ENCODE peak calls at places on chromosome 22, in four cellular contexts. S is neural crest cell, M is AG10803, O is nephron progenitor cell. C is an unnamed sample.

GRCh38 chr22:40567106-40567505 is 69.4 kb downstream of the MRTFA start:
- DNase-seq in S (no peak), M (peak), O (no peak), C (no peak)

GRCh38 chr22:22928666-22929380 is 41.2 kb downstream of the IGLL5 start:
- DNase-seq in S (no peak), M (peak), O (no peak), C (no peak)

GRCh38 chr22:23838686-23839468 is at the start of gene DERL3:
- DNase-seq in S (peak), M (peak), O (peak), C (peak)

GRCh38 chr22:39530692-39531331 is 1.7 kb downstream of the RPS19BP1 start:
- DNase-seq in S (peak), M (peak), O (no peak), C (no peak)

GRCh38 chr22:16601437-16602223 is 9.0 kb upstream of the CCT8L2 start:
- DNase-seq in S (no peak), M (no peak), O (no peak), C (no peak)

GRCh38 chr22:41030891-41031290 is 61.5 kb upstream of the EP300 start:
- DNase-seq in S (no peak), M (peak), O (no peak), C (no peak)

GRCh38 chr22:25960375-25960774 is 208.9 kb upstream of the SEZ6L start:
- DNase-seq in S (no peak), M (no peak), O (no peak), C (no peak)

GRCh38 chr22:47232197-47232596 is 469.7 kb downstream of the TBC1D22A start:
- DNase-seq in S (no peak), M (no peak), O (no peak), C (no peak)

GRCh38 chr22:26768986-26769385 is 111.6 kb downstream of the MIAT start:
- DNase-seq in S (no peak), M (peak), O (no peak), C (no peak)

GRCh38 chr22:46081831-46082210 is 68.5 kb upstream of the PPARA start:
- DNase-seq in S (no peak), M (no peak), O (no peak), C (no peak)

GRCh38 chr22:47373648-47374272 is 611.3 kb downstream of the TBC1D22A start:
- DNase-seq in S (no peak), M (no peak), O (no peak), C (peak)

GRCh38 chr22:17767236-17768065 is 6.8 kb downstream of the BID start:
- DNase-seq in S (no peak), M (no peak), O (no peak), C (no peak)

GRCh38 chr22:30380011-30380410 is 7.2 kb downstream of the RNF215 start:
- DNase-seq in S (no peak), M (no peak), O (no peak), C (no peak)

GRCh38 chr22:42700901-42701300 is 19.8 kb downstream of the A4GALT start:
- DNase-seq in S (no peak), M (no peak), O (no peak), C (no peak)

GRCh38 chr22:46007003-46007847 is 30.3 kb upstream of the WNT7B start:
- DNase-seq in S (no peak), M (peak), O (no peak), C (peak)

GRCh38 chr22:42083119-42083518 is 3.6 kb downstream of the SMDT1 start:
- DNase-seq in S (no peak), M (no peak), O (no peak), C (no peak)

GRCh38 chr22:18023509-18024275 is 669 bp downstream of the MICAL3 start:
- DNase-seq in S (peak), M (peak), O (peak), C (peak)

GRCh38 chr22:41021039-41021654 is 70.0 kb downstream of the RBX1 start:
- DNase-seq in S (no peak), M (no peak), O (peak), C (no peak)

GRCh38 chr22:45441158-45441557 is 27.7 kb downstream of the RIBC2 start:
- DNase-seq in S (peak), M (peak), O (peak), C (no peak)

GRCh38 chr22:31281733-31282132 is 10.6 kb downstream of the PIK3IP1 start:
- DNase-seq in S (no peak), M (no peak), O (no peak), C (no peak)

GRCh38 chr22:46661221-46661851 is 41.1 kb downstream of the GRAMD4 start:
- DNase-seq in S (no peak), M (no peak), O (no peak), C (no peak)

GRCh38 chr22:24926849-24927579 is 19.5 kb downstream of the LHFPL7 start:
- DNase-seq in S (no peak), M (no peak), O (no peak), C (no peak)

GRCh38 chr22:17257578-17257977 is 38.3 kb upstream of the ADA2 start:
- DNase-seq in S (no peak), M (no peak), O (peak), C (no peak)

GRCh38 chr22:30252411-30253204 is 6.0 kb upstream of the LIF start:
- DNase-seq in S (no peak), M (no peak), O (no peak), C (no peak)

GRCh38 chr22:45961679-45962430 is 15.1 kb downstream of the WNT7B start:
- DNase-seq in S (no peak), M (no peak), O (no peak), C (no peak)

GRCh38 chr22:46083383-46084350 is 66.7 kb upstream of the PPARA start:
- DNase-seq in S (no peak), M (no peak), O (no peak), C (peak)

GRCh38 chr22:30290679-30291333 is 1.5 kb upstream of the CASTOR1 start:
- DNase-seq in S (no peak), M (peak), O (no peak), C (no peak)

GRCh38 chr22:50528682-50529415 is 963 bp downstream of the TYMP start:
- DNase-seq in S (no peak), M (no peak), O (no peak), C (no peak)

GRCh38 chr22:23203452-23204124 is 23.3 kb downstream of the BCR start:
- DNase-seq in S (no peak), M (no peak), O (no peak), C (no peak)

GRCh38 chr22:32644252-32645100 is 157.0 kb upstream of the TIMP3 start:
- DNase-seq in S (no peak), M (peak), O (no peak), C (no peak)

GRCh38 chr22:48708558-48709245 is 1119.0 kb downstream of the BRD1 start:
- DNase-seq in S (no peak), M (no peak), O (no peak), C (peak)
- TF ChIP-seq CTCF in S (no peak), M (no peak), O (no peak), C (no peak)

DNA sequence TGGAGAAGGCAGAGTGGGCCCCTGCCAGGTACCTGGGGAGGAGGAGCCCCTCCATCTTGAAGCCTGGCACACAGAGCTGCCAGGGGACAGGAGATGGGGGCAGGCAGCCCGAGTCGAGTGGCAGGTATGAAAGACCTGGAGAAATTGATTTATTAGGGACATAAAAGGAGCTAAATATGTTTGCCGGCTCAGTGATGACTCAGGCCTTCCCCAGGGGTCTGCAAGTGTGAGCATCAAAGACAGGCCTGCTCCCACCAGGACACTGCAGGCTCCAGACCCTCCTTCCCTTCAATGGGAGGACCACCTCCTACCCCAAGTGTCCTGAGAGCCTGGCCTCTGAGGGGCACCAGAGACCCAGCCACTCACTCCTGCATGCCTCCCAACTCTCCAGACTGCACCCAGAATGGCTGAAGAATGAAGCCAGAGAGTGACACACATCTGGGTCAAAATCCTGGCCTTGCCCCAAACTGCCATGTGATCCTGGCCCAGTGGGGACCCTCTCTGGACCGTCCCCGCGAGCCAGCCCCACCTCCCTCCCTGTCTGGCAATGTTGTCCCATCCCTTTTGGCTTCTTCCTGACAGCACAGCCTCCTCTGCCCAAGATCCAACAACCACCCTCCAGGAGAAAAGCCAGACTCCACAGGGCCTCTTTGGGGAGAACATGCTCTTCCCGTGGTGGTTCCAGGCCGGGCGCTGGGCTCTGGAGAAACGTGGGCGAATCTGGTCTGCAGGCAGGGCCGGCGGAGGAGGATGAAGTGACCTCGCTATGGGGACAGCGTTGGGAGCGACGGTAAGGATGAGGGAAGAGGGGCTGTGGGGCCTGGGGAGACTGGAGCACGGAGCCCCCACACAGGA is 36.2 kb downstream of the CYTH4 start:
- DNase-seq in S (no peak), M (no peak), O (no peak), C (no peak)
- TF ChIP-seq CTCF in S (no peak), M (no peak), O (no peak), C (peak)

DNA sequence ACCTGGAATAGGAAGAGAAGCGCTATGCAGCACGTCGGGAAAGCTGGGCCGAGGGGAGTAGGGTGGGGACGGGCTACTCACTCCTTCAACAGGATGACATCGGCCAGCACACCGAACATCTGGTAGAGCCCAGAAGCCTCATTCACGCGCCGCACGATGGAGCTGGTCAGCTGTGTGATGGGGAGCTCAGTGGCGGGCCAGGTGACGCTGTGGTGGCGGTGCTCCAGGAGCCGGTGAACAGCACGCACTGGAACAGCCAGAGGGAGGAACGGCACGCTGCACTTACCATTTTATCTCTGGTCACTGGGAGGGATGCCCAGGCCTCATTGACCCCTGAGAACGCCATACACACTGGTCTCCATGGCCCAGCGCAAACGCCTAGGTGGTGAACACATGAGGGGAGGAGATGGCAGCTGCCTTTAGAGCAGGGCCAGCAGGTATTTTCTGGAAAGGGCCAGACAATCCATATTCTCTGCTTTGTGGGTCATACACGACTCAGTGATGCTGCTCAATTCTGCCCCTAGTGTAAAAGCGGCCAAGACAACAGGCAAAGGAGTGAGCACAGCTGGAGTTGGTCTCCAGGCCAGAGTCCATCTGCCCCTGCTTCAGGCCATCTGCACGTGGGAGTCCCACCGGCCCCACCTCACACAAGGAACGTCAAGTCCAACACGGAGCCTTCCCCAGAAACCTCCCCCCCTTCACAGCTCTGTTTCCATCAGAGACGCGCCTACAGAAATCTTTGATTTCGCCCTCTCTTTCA is 8.8 kb downstream of the FOXRED2 start:
- DNase-seq in S (no peak), M (no peak), O (no peak), C (no peak)
- TF ChIP-seq CTCF in S (no peak), M (no peak), O (no peak), C (peak)

DNA sequence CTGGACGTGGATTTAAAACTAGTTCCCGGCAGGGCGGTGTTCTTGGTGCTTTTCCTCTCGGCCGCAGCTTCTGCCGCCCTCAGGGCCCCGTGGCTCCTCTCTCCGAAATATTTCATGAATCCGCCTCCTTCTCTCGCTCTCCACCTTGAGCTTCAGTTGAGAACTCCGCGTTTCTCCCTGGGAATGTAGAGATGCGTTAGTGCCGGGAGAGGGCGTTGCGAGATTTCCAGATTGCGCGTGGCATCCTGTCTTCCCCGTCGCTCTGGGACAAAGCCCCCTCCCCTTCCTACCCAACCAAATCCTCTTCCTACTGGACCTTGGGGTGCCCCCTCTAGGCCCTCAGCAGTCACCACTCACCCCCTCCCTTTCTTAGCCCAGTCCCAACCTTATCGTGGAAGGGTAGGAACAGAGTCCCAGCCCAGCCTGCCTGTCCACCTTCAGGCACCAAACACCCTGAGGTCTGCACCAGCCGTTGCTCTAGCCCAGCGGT is 15.5 kb upstream of the RAC2 start:
- DNase-seq in S (peak), M (peak), O (peak), C (peak)
- TF ChIP-seq CTCF in S (peak), M (peak), O (peak), C (peak)

GRCh38 chr22:28925916-28926315 is 42.5 kb downstream of the ZNRF3 start:
- DNase-seq in S (no peak), M (no peak), O (no peak), C (peak)
- TF ChIP-seq CTCF in S (no peak), M (no peak), O (no peak), C (no peak)

GRCh38 chr22:19494001-19494560 is 14.4 kb downstream of the CDC45 start:
- DNase-seq in S (no peak), M (no peak), O (no peak), C (no peak)

GRCh38 chr22:19497245-19497644 is 17.5 kb downstream of the CDC45 start:
- DNase-seq in S (no peak), M (peak), O (no peak), C (no peak)

GRCh38 chr22:19496324-19496630 is 16.6 kb downstream of the CDC45 start:
- DNase-seq in S (no peak), M (no peak), O (no peak), C (no peak)

GRCh38 chr22:19494676-19495173 is 15.0 kb downstream of the CDC45 start:
- DNase-seq in S (no peak), M (no peak), O (no peak), C (no peak)

DNA sequence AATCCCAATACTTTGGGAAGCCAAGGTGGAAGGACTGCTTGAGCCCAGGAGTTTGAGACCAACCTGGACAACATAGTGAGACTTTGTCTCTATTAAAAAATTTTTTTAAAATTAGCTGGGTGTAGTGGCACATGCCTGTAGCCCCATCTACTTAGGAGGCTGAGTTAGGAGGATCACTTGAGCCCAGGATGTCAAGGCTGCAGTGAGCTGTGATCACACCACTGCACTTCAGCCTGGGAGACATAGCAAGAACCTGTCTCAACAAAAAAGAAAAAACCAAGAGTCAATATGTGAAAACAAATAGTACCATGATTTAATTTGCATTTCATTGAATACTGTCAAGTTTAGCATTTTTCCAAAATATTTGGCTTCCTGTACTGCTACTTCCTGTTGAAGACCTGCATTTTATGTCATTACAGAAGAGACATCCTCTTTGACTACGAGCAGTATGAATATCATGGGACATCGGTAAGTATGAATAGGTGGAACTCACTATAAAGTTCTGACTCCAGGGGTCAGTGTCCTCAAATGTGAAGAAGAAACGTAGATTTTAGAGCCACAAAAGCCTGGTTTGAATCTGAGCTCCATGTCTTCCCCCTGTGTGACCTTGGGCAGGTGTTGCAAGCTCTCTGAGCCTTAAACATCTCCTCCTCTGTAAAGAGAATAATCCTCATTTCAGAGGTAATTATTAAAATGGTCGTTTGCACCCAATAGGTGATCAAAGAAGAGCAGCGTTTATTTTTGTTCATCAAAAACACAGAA is 16.0 kb downstream of the CDC45 start:
- DNase-seq in S (no peak), M (peak), O (no peak), C (no peak)
- TF ChIP-seq CTCF in S (peak), M (peak), O (no peak), C (peak)

GRCh38 chr22:38220653-38221386 is 19.0 kb downstream of the MAFF start:
- DNase-seq in S (no peak), M (no peak), O (no peak), C (no peak)

GRCh38 chr22:38221407-38221806 is 19.6 kb downstream of the MAFF start:
- DNase-seq in S (no peak), M (no peak), O (no peak), C (no peak)

GRCh38 chr22:38222797-38223119 is 21.0 kb downstream of the MAFF start:
- DNase-seq in S (no peak), M (no peak), O (no peak), C (no peak)

GRCh38 chr22:38221908-38222796 is 20.4 kb downstream of the MAFF start:
- DNase-seq in S (no peak), M (no peak), O (no peak), C (no peak)

DNA sequence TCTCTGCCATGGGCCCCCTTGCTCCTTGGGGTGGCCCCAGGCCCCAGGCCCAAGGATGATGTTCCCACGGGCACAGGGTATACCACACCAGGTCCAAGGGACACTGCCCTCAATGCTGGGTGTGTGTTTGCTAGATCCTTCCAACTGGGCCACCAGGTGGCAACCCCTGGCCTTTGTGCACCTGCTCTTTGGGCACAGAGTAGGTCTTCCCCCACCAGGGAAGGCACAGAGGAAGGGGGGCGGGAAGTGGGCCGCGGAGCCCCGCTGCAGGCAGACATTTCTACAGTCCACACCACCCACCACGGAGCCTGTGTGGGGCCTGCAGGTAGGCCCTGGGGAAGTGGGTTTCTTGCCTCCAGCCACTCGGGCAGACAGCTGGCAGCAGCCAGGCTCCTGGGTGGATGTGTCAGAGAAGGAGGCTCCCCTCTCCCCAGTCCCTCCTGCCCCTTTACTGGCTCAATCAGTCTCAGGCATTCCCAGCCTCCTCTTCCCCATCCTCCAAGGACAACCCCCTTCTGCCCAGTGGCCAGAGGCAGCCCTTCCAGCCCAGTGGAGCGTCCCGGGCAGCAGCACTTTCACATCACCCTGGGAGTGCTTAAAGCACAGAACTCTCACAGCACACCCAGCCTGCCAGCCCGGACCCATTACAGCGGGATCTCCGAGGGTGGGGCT is 21.6 kb downstream of the MAFF start:
- DNase-seq in S (no peak), M (no peak), O (no peak), C (no peak)
- TF ChIP-seq CTCF in S (no peak), M (no peak), O (no peak), C (no peak)

C was measured in chondrocyte.